ENCODE peak calls at places on chromosome 21, in eight cellular contexts. One of them, this sample, is unnamed.

GRCh38 chr21:26804895-26805609 is 40.2 kb downstream of the ADAMTS1 start:
- DNase-seq in cardiac fibroblast: no peak
- DNase-seq in EH: peak
- DNase-seq in HuH-7: no peak
- DNase-seq in GM23248: peak
- DNase-seq in T follicular helper cell: no peak
- DNase-seq in type B pancreatic cell: no peak
- DNase-seq in DMS53: no peak
- DNase-seq in this sample: peak

GRCh38 chr21:38945536-38946245 is 140.0 kb downstream of the ETS2 start:
- DNase-seq in cardiac fibroblast: no peak
- DNase-seq in EH: peak
- DNase-seq in HuH-7: no peak
- DNase-seq in GM23248: no peak
- DNase-seq in T follicular helper cell: no peak
- DNase-seq in type B pancreatic cell: no peak
- DNase-seq in DMS53: no peak
- DNase-seq in this sample: no peak

GRCh38 chr21:36846624-36847023 is 119.8 kb downstream of the HLCS start:
- DNase-seq in cardiac fibroblast: no peak
- DNase-seq in EH: no peak
- DNase-seq in HuH-7: no peak
- DNase-seq in GM23248: no peak
- DNase-seq in T follicular helper cell: no peak
- DNase-seq in type B pancreatic cell: no peak
- DNase-seq in DMS53: peak
- DNase-seq in this sample: peak

GRCh38 chr21:44331650-44332306 is 7.4 kb downstream of the CFAP410 start:
- DNase-seq in cardiac fibroblast: peak
- DNase-seq in EH: peak
- DNase-seq in HuH-7: no peak
- DNase-seq in GM23248: peak
- DNase-seq in T follicular helper cell: no peak
- DNase-seq in type B pancreatic cell: no peak
- DNase-seq in DMS53: peak
- DNase-seq in this sample: no peak

GRCh38 chr21:32020551-32020950 is 147.7 kb downstream of the HUNK start:
- DNase-seq in cardiac fibroblast: no peak
- DNase-seq in EH: no peak
- DNase-seq in HuH-7: no peak
- DNase-seq in GM23248: no peak
- DNase-seq in T follicular helper cell: no peak
- DNase-seq in type B pancreatic cell: no peak
- DNase-seq in DMS53: no peak
- DNase-seq in this sample: no peak

GRCh38 chr21:42607525-42608102 is 45.8 kb upstream of the PDE9A start:
- DNase-seq in cardiac fibroblast: no peak
- DNase-seq in EH: no peak
- DNase-seq in HuH-7: no peak
- DNase-seq in GM23248: no peak
- DNase-seq in T follicular helper cell: no peak
- DNase-seq in type B pancreatic cell: no peak
- DNase-seq in DMS53: no peak
- DNase-seq in this sample: no peak

GRCh38 chr21:35239811-35240219 is 190.7 kb upstream of the RUNX1 start:
- DNase-seq in cardiac fibroblast: no peak
- DNase-seq in EH: no peak
- DNase-seq in HuH-7: no peak
- DNase-seq in GM23248: no peak
- DNase-seq in T follicular helper cell: no peak
- DNase-seq in type B pancreatic cell: no peak
- DNase-seq in DMS53: no peak
- DNase-seq in this sample: no peak

GRCh38 chr21:42809577-42810440 is 69.5 kb downstream of the WDR4 start:
- DNase-seq in cardiac fibroblast: no peak
- DNase-seq in EH: no peak
- DNase-seq in HuH-7: no peak
- DNase-seq in GM23248: no peak
- DNase-seq in T follicular helper cell: no peak
- DNase-seq in type B pancreatic cell: no peak
- DNase-seq in DMS53: no peak
- DNase-seq in this sample: no peak

GRCh38 chr21:36297938-36298572 is 21.9 kb upstream of the MORC3 start:
- DNase-seq in cardiac fibroblast: peak
- DNase-seq in EH: peak
- DNase-seq in HuH-7: no peak
- DNase-seq in GM23248: peak
- DNase-seq in T follicular helper cell: peak
- DNase-seq in type B pancreatic cell: no peak
- DNase-seq in DMS53: peak
- DNase-seq in this sample: peak

GRCh38 chr21:42837421-42838211 is 41.7 kb downstream of the WDR4 start:
- DNase-seq in cardiac fibroblast: no peak
- DNase-seq in EH: no peak
- DNase-seq in HuH-7: no peak
- DNase-seq in GM23248: no peak
- DNase-seq in T follicular helper cell: no peak
- DNase-seq in type B pancreatic cell: peak
- DNase-seq in DMS53: no peak
- DNase-seq in this sample: no peak

GRCh38 chr21:26453258-26453657 is 119.8 kb downstream of the CYYR1 start:
- DNase-seq in cardiac fibroblast: no peak
- DNase-seq in EH: no peak
- DNase-seq in HuH-7: no peak
- DNase-seq in GM23248: no peak
- DNase-seq in T follicular helper cell: no peak
- DNase-seq in type B pancreatic cell: no peak
- DNase-seq in DMS53: no peak
- DNase-seq in this sample: no peak

GRCh38 chr21:32533611-32534010 is 51.7 kb downstream of the TCP10L start:
- DNase-seq in cardiac fibroblast: no peak
- DNase-seq in EH: no peak
- DNase-seq in HuH-7: no peak
- DNase-seq in GM23248: no peak
- DNase-seq in T follicular helper cell: no peak
- DNase-seq in type B pancreatic cell: no peak
- DNase-seq in DMS53: no peak
- DNase-seq in this sample: no peak

This sample was measured in adipocyte.